ENCODE peak calls at places on chromosomes 3 and 15, in nine cellular contexts. G is cardiac muscle cell, J is GM06990, B is heart left ventricle, F is HFF-Myc, W is fibroblast of lung, K is keratinocyte, I is progenitor cell of endocrine pancreas, P is sigmoid colon. T is an unnamed sample.

GRCh38 chr15:45847645-45848044 is 212.8 kb downstream of the SQOR start:
- DNase-seq in G (no peak), J (no peak), B (no peak), F (no peak), W (no peak), K (no peak), I (no peak), P (no peak), T (no peak)

GRCh38 chr3:184391266-184391665 is 11.4 kb downstream of the CHRD start:
- DNase-seq in G (no peak), J (no peak), B (no peak), F (no peak), W (no peak), K (no peak), I (no peak), P (no peak), T (no peak)

GRCh38 chr15:96002890-96003859 is 327.3 kb upstream of the NR2F2 start:
- DNase-seq in G (no peak), J (no peak), B (no peak), F (no peak), W (no peak), K (no peak), I (no peak), P (no peak), T (no peak)

GRCh38 chr15:26157081-26157480 is 294.0 kb upstream of the ATP10A start:
- DNase-seq in G (no peak), J (no peak), B (no peak), F (no peak), W (no peak), K (no peak), I (no peak), P (no peak), T (no peak)

GRCh38 chr15:38699633-38700230 is 135.1 kb upstream of the RASGRP1 start:
- DNase-seq in G (peak), J (no peak), B (no peak), F (no peak), W (peak), K (no peak), I (no peak), P (no peak), T (peak)

GRCh38 chr15:79431636-79432344 is at the start of gene MINAR1:
- DNase-seq in G (peak), J (peak), B (peak), F (no peak), W (peak), K (no peak), I (peak), P (no peak), T (peak)

GRCh38 chr3:139281096-139281495 is 62.7 kb upstream of the MRPS22 start:
- DNase-seq in G (no peak), J (no peak), B (no peak), F (no peak), W (no peak), K (no peak), I (no peak), P (no peak), T (no peak)

GRCh38 chr15:58410353-58410752 is 21.4 kb upstream of the LIPC start:
- DNase-seq in G (peak), J (no peak), B (no peak), F (no peak), W (no peak), K (no peak), I (no peak), P (no peak), T (no peak)

GRCh38 chr3:47283596-47284364 is 1.0 kb downstream of the KLHL18 start:
- DNase-seq in G (no peak), J (peak), B (peak), F (no peak), W (peak), K (no peak), I (no peak), P (peak), T (no peak)

GRCh38 chr3:132509506-132509905 is 87.6 kb upstream of the ACKR4 start:
- DNase-seq in G (no peak), J (no peak), B (no peak), F (no peak), W (no peak), K (no peak), I (no peak), P (no peak), T (no peak)

GRCh38 chr3:192920406-192920805 is 2.8 kb upstream of the MB21D2 start:
- DNase-seq in G (no peak), J (no peak), B (no peak), F (no peak), W (no peak), K (no peak), I (no peak), P (no peak), T (no peak)

GRCh38 chr3:11600501-11601282 is 43.0 kb downstream of the VGLL4 start:
- DNase-seq in G (peak), J (no peak), B (peak), F (peak), W (peak), K (peak), I (no peak), P (peak), T (peak)

GRCh38 chr15:29105151-29105785 is 164.4 kb downstream of the NSMCE3 start:
- DNase-seq in G (no peak), J (no peak), B (no peak), F (no peak), W (no peak), K (no peak), I (no peak), P (no peak), T (no peak)

GRCh38 chr15:60673918-60674558 is 195.1 kb upstream of the ICE2 start:
- DNase-seq in G (peak), J (no peak), B (no peak), F (peak), W (peak), K (peak), I (no peak), P (peak), T (no peak)

GRCh38 chr3:146065573-146066006 is 95.4 kb downstream of the PLOD2 start:
- DNase-seq in G (peak), J (peak), B (no peak), F (peak), W (peak), K (peak), I (no peak), P (no peak), T (peak)

GRCh38 chr3:10594915-10595314 is 89.5 kb upstream of the ATP2B2 start:
- DNase-seq in G (peak), J (no peak), B (no peak), F (peak), W (peak), K (peak), I (peak), P (no peak), T (peak)

GRCh38 chr3:11327619-11328018 is 55.4 kb downstream of the ATG7 start:
- DNase-seq in G (no peak), J (no peak), B (no peak), F (no peak), W (no peak), K (no peak), I (no peak), P (no peak), T (no peak)

GRCh38 chr3:25493786-25494185 is 65.7 kb downstream of the RARB start:
- DNase-seq in G (peak), J (no peak), B (no peak), F (no peak), W (peak), K (no peak), I (no peak), P (no peak), T (no peak)

GRCh38 chr3:14600075-14600474 is 51.5 kb upstream of the CCDC174 start:
- DNase-seq in G (no peak), J (no peak), B (no peak), F (no peak), W (no peak), K (no peak), I (no peak), P (no peak), T (no peak)
- TF ChIP-seq CTCF in G (no peak), J (no peak), B (no peak), F (no peak), W (no peak), K (no peak), I (no peak), P (no peak), T (no peak)

GRCh38 chr3:134978658-134979057 is 183.6 kb downstream of the EPHB1 start:
- DNase-seq in G (no peak), J (no peak), B (no peak), F (no peak), W (no peak), K (no peak), I (no peak), P (no peak), T (no peak)
- TF ChIP-seq CTCF in G (no peak), J (peak), B (no peak), F (no peak), W (no peak), K (no peak), I (no peak), P (no peak), T (no peak)

GRCh38 chr3:141126661-141127343 is 75.7 kb downstream of the SPSB4 start:
- DNase-seq in G (no peak), J (no peak), B (no peak), F (no peak), W (no peak), K (no peak), I (no peak), P (no peak), T (no peak)

GRCh38 chr3:141123677-141124410 is 72.7 kb downstream of the SPSB4 start:
- DNase-seq in G (no peak), J (no peak), B (no peak), F (no peak), W (no peak), K (no peak), I (no peak), P (no peak), T (no peak)

GRCh38 chr3:141124715-141125114 is 73.6 kb downstream of the SPSB4 start:
- DNase-seq in G (no peak), J (no peak), B (no peak), F (no peak), W (no peak), K (no peak), I (no peak), P (no peak), T (no peak)

GRCh38 chr3:141125351-141125750 is 74.2 kb downstream of the SPSB4 start:
- DNase-seq in G (no peak), J (no peak), B (no peak), F (no peak), W (no peak), K (no peak), I (no peak), P (no peak), T (no peak)

DNA sequence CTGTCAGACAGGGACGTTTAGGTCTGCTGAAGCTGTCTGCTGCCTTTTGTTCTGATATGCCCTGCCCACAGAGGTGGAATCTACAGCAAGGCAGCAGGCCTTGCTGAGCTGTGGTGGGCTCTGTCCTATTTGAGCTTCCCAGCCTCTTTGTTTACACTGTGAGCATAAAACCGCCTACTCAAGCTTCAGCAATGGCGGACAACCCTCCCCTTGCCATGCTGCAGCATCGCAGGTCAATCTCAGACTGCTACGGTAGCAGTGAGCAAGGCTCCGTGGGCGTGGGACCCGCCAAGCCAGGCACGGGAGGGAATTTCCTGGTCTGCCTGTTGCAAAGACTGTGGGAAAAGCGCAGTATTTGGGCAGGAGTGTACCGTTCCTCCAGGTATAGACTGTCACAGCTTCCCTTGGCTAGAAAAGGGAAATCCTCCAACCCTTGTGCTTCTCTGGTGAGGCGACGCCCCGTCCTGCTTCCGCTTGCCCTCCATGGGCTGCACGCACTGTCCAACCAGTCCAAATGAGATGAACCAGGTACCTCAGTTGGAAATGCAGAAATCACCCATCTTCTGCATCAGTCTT is 71.4 kb downstream of the SPSB4 start:
- DNase-seq in G (no peak), J (no peak), B (no peak), F (no peak), W (no peak), K (no peak), I (no peak), P (no peak), T (no peak)
- TF ChIP-seq CTCF in G (no peak), J (no peak), B (no peak), F (no peak), W (no peak), K (no peak), I (no peak), P (no peak), T (no peak)

DNA sequence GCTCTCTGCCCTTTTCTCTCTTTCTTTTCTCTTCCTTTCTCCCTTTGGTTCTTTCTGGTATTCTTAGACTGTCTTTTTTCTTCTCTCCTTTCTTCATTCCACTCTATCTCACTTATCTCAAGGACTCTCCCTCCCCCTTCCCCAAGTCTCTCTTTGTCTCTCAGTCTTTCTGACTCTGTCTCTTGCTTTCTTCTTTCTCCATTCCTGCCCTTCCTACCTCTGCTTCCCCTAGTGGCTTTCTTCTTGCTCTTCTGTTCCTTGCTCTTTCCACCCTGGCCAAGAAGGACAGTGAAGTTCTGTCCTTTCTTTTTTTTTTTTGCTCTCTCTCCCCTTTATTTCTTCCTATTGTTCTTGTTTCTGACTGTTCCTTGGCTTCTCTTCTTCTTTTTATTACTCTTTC is 22.3 kb upstream of the RPL39L start:
- DNase-seq in G (no peak), J (no peak), B (no peak), F (no peak), W (no peak), K (no peak), I (no peak), P (no peak), T (no peak)
- TF ChIP-seq CTCF in G (no peak), J (no peak), B (no peak), F (no peak), W (no peak), K (no peak), I (no peak), P (no peak), T (no peak)

DNA sequence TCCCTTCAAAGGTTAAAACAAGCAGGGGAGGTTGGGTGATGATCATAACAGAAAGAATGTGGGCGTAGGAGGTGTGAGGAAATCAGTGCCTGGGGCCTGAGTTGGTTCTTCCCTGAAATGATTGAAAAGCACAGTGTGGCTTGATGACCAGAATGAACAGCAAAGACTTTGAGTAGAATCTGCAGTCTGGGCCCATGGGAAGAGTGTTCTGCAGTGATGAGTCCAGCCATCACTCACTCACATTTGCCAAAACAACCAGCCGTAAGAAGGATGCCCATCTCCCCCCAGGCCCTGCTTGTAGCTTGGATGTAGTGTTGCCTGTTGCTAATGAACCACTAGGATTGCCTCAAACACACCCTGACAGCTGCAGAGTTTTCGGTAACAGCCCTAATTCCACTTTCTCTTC is 67.9 kb downstream of the VGLL3 start:
- DNase-seq in G (peak), J (no peak), B (no peak), F (no peak), W (peak), K (peak), I (no peak), P (no peak), T (no peak)
- TF ChIP-seq CTCF in G (no peak), J (no peak), B (no peak), F (no peak), W (no peak), K (no peak), I (no peak), P (no peak), T (no peak)

DNA sequence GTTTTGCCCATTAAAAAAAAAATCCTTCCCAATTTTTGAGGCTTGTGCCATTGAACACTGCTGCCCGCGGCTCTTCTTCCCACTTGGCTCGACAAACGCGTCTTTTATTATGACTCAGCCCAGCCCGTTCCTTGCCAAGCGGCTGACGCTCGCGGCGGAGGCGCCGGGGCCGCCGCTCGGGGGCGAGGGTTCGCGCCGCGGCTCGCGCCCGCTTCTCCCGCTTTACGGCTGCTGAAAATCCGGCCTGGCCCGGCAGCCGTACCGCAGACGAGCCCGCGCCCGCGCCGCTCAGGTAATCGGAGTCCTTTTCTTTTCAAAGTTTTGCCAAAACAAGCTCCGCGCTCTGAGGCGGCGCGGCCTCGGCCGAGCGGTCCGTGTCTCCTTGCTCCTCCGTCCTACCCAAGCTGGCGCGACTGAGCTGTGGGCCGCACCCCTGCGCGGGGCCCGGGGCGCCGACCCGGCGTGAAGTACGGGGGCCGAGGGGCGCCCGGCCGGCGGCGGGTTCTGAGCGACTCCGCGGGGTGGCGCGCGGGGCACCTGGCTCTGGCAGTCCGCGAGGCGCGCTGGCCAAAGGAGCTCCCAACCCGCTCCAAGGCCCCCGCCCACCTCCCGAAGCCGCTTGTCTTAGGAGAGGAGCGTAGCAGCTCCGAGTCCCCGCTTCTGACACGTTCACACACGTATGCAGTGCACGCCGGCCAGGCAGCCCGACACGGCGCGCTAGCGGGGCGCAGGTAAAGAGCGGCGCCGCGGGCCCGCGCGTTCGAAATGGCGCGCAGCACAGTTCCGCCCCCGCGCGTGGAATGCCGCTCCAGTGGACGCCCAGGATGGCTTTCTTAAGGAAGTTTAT is 418.2 kb upstream of the NAALADL2 start:
- DNase-seq in G (peak), J (peak), B (peak), F (peak), W (peak), K (no peak), I (peak), P (peak), T (peak)
- TF ChIP-seq CTCF in G (no peak), J (no peak), B (no peak), F (no peak), W (no peak), K (peak), I (peak), P (no peak), T (no peak)

DNA sequence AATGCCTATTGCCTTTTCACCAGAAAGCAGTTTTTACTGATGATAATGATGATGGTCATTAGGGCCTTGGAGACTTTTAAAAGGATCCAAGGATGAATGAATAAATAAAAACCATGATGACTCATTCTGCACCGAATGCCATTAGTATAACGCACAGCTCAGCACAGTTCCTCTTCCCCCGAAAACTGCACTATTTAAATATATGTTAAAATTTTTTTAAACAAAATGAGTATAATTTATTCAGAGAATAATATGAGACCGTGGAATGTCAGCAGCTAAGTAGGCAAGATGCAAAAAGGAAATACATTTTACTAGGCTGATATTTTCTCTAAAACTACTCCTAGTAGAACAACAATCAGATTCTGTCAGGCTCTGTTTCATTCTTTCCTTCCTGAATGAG is 83.4 kb upstream of the NANOGP8 start:
- DNase-seq in G (peak), J (no peak), B (no peak), F (peak), W (peak), K (no peak), I (no peak), P (no peak), T (no peak)
- TF ChIP-seq CTCF in G (no peak), J (no peak), B (no peak), F (no peak), W (no peak), K (no peak), I (no peak), P (no peak), T (no peak)

GRCh38 chr3:72032435-72033118 is 247.6 kb upstream of the PROK2 start:
- DNase-seq in G (no peak), J (no peak), B (no peak), F (no peak), W (no peak), K (no peak), I (no peak), P (no peak), T (no peak)

GRCh38 chr3:72033709-72034428 is 248.9 kb upstream of the PROK2 start:
- DNase-seq in G (no peak), J (peak), B (no peak), F (no peak), W (no peak), K (no peak), I (no peak), P (no peak), T (no peak)

GRCh38 chr3:72036899-72037298 is 252.0 kb upstream of the PROK2 start:
- DNase-seq in G (peak), J (no peak), B (no peak), F (no peak), W (peak), K (no peak), I (no peak), P (no peak), T (no peak)

GRCh38 chr3:72035606-72036005 is 250.7 kb upstream of the PROK2 start:
- DNase-seq in G (no peak), J (no peak), B (no peak), F (no peak), W (no peak), K (no peak), I (no peak), P (no peak), T (no peak)

DNA sequence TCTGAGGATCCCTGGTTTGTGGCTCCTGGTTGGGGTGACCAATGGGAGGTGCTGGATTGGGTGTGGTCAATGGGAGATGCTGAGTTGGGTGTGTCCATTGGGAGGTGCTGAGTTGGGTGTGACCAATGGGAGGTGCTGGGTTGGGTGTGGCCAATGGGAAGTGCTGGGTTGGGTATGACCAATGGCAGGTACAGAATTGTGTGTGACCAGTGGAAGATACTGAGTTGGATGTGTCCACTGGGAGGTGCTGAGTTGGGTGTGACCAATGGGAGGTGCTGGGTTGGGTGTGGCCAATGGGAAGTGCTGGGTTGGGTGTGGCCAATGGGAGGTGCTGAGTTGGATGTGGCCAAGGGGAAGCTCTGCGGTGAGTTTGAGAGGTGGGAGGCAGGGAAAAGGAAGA is 250.0 kb upstream of the PROK2 start:
- DNase-seq in G (no peak), J (no peak), B (no peak), F (no peak), W (no peak), K (no peak), I (no peak), P (no peak), T (no peak)
- TF ChIP-seq CTCF in G (no peak), J (no peak), B (no peak), F (no peak), W (no peak), K (no peak), I (no peak), P (no peak), T (no peak)

GRCh38 chr3:176842914-176843313 is 354.4 kb downstream of the TBL1XR1 start:
- DNase-seq in G (no peak), J (no peak), B (no peak), F (no peak), W (no peak), K (no peak), I (no peak), P (no peak), T (no peak)
- TF ChIP-seq CTCF in G (no peak), J (no peak), B (no peak), F (no peak), W (no peak), K (no peak), I (no peak), P (no peak), T (no peak)

GRCh38 chr3:55818485-55818884 is 331.4 kb upstream of the WNT5A start:
- DNase-seq in G (peak), J (no peak), B (no peak), F (no peak), W (no peak), K (no peak), I (no peak), P (no peak), T (no peak)
- TF ChIP-seq CTCF in G (no peak), J (no peak), B (no peak), F (no peak), W (peak), K (peak), I (no peak), P (no peak), T (no peak)

T was measured in endothelial cell.